ENCODE peak calls at places on chromosomes 12 and 14, in six cellular contexts. T is cardiac muscle cell; G is IMR-90; I is aorta; F is body of pancreas; N is CD4-positive, CD25-positive, alpha-beta regulatory T cell. H is an unnamed sample. For H3K36me3 and H3K9me3, the result is how much of the 10 kb centered on the place peaks cover.

GRCh38 chr14:55580401-55581010 is 499 bp downstream of the KTN1 start:
- DNase-seq in N (peak), T (peak), F (peak), G (no peak), I (peak), H (peak)

GRCh38 chr14:77458249-77458950 is 507 bp downstream of the AHSA1 start:
- DNase-seq in N (peak), G (peak), T (peak), F (peak), I (no peak), H (peak)

GRCh38 chr14:53260286-53260685 is 107.2 kb upstream of the DDHD1 start:
- DNase-seq in F (no peak), I (no peak), N (no peak), T (no peak), G (no peak), H (no peak)

GRCh38 chr12:111178194-111179081 is 190.5 kb downstream of the PHETA1 start:
- DNase-seq in T (peak), I (no peak), G (no peak), N (no peak), F (peak), H (peak)

GRCh38 chr12:67645571-67645970 is 3.0 kb upstream of the DYRK2 start:
- DNase-seq in F (no peak), I (no peak), G (peak), T (no peak), N (no peak), H (no peak)

GRCh38 chr12:40336573-40337199 is 111.9 kb downstream of the LRRK2 start:
- DNase-seq in N (no peak), I (no peak), T (peak), F (no peak), G (peak), H (no peak)

GRCh38 chr12:31897791-31898503 is 61.3 kb upstream of the RESF1 start:
- DNase-seq in N (no peak), G (no peak), I (peak), T (peak), F (peak), H (no peak)

GRCh38 chr14:38208825-38209562 is 1.3 kb downstream of the SSTR1 start:
- DNase-seq in T (peak), G (peak), F (peak), N (no peak), I (peak), H (peak)

GRCh38 chr12:24864796-24865125 is 84.1 kb downstream of the BCAT1 start:
- DNase-seq in G (peak), N (no peak), I (no peak), T (no peak), F (no peak), H (no peak)

GRCh38 chr12:105406497-105406896 is 76.0 kb downstream of the C12orf75 start:
- DNase-seq in F (no peak), I (no peak), G (no peak), T (no peak), N (no peak), H (no peak)

GRCh38 chr12:49524660-49525324 is 14.0 kb upstream of the KCNH3 start:
- DNase-seq in I (no peak), F (peak), G (no peak), N (no peak), T (no peak), H (peak)

GRCh38 chr12:128682542-128683315 is 141.0 kb downstream of the SLC15A4 start:
- DNase-seq in F (no peak), G (no peak), T (no peak), N (no peak), I (no peak), H (no peak)

GRCh38 chr12:112450725-112451124 is 32.0 kb downstream of the PTPN11 start:
- DNase-seq in G (no peak), N (no peak), T (no peak), F (no peak), I (no peak), H (no peak)

GRCh38 chr12:49552014-49552413 is 13.2 kb downstream of the KCNH3 start:
- DNase-seq in I (no peak), F (peak), T (no peak), N (no peak), G (no peak), H (peak)

GRCh38 chr14:93941293-93941910 is 14.3 kb downstream of the FAM181A start:
- DNase-seq in G (peak), I (peak), F (peak), T (no peak), N (no peak), H (peak)

GRCh38 chr12:109087250-109087649 is 6.0 kb downstream of the ALKBH2 start:
- DNase-seq in I (no peak), F (peak), T (no peak), G (no peak), N (no peak), H (no peak)

GRCh38 chr14:99733221-99733550 is 49.1 kb downstream of the CYP46A1 start:
- DNase-seq in G (no peak), N (no peak), I (no peak), F (no peak), T (no peak), H (no peak)

GRCh38 chr14:53539489-53540126 is 386.5 kb upstream of the DDHD1 start:
- DNase-seq in T (peak), F (peak), I (peak), N (peak), G (peak), H (peak)

GRCh38 chr12:115632323-115632722 is 645.2 kb downstream of the MED13L start:
- DNase-seq in T (no peak), G (peak), N (no peak), I (no peak), F (no peak), H (no peak)

GRCh38 chr12:78571953-78572352 is 292.6 kb upstream of the SYT1 start:
- DNase-seq in G (no peak), N (no peak), I (no peak), F (no peak), T (no peak), H (no peak)

GRCh38 chr12:103757248-103757647 is 83.8 kb downstream of the NT5DC3 start:
- DNase-seq in T (no peak), F (no peak), I (no peak), N (no peak), G (no peak), H (no peak)

GRCh38 chr12:52236386-52237050 is 3.5 kb downstream of the KRT7 start:
- DNase-seq in T (no peak), G (no peak), I (no peak), F (no peak), N (no peak), H (no peak)

GRCh38 chr12:52233462-52234141 is 559 bp downstream of the KRT7 start:
- DNase-seq in T (no peak), F (no peak), I (no peak), G (no peak), N (no peak), H (no peak)

GRCh38 chr12:52235822-52236291 is 2.8 kb downstream of the KRT7 start:
- DNase-seq in G (no peak), T (no peak), N (no peak), F (peak), I (no peak), H (no peak)

GRCh38 chr12:52234226-52234810 is 1.3 kb downstream of the KRT7 start:
- DNase-seq in G (no peak), I (no peak), N (no peak), F (no peak), T (no peak), H (no peak)

DNA sequence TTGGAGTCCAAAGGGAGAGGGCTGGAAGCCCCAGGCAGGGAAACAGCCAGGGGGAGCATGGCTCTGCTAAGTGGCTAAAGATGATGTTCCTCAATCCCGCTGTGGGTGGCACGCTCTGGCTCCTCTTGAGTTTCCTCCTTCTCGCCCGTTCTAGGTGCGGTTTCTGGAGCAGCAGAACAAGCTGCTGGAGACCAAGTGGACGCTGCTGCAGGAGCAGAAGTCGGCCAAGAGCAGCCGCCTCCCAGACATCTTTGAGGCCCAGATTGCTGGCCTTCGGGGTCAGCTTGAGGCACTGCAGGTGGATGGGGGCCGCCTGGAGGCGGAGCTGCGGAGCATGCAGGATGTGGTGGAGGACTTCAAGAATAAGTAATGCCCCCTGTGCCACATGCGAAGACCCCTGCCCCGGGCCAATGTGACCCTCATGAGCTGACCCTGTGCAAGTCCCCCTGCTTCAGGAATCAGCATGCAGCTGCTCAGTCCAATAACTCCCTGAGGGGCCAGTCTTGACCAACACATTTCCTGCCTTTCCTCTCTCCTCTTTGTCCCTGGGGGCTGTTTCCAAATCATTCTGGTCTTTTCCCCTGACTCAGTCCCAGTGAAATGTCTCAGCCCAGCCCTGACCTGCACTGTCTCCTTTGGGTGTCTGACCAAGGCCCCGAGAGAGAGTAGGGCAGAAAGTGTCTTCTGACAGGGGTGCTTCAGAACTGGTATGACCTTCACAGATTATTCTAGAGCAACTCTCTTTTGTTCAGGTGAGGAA is 2.1 kb downstream of the KRT7 start:
- DNase-seq in F (no peak), N (no peak), T (no peak), I (no peak), G (no peak), H (no peak)
- H3K4me3 ChIP-seq in F (no peak), N (no peak), T (no peak), I (no peak), G (no peak), H (no peak)

GRCh38 chr14:104358528-104359300 is 220.3 kb downstream of the KIF26A start:
- DNase-seq in T (no peak), N (no peak), I (peak), F (no peak), G (no peak), H (no peak)
- H3K36me3 ChIP-seq in T (under half), N (under half), I (under half), F (under half), G (under half), H (under half)

GRCh38 chr14:84202486-84202885 is 1327.5 kb upstream of the FLRT2 start:
- DNase-seq in F (no peak), I (no peak), G (no peak), T (peak), N (no peak), H (no peak)

GRCh38 chr14:84197704-84198103 is 1332.2 kb upstream of the FLRT2 start:
- DNase-seq in I (no peak), T (no peak), G (no peak), F (no peak), N (no peak), H (no peak)
- H3K9me3 ChIP-seq in I (under half), T (under half), G (under half), F (under half), N (under half), H (under half)

GRCh38 chr12:4242595-4242994 is 31.0 kb upstream of the CCND2 start:
- DNase-seq in T (peak), G (no peak), N (no peak), I (no peak), F (no peak), H (no peak)

GRCh38 chr12:4243098-4243795 is 30.3 kb upstream of the CCND2 start:
- DNase-seq in T (no peak), I (no peak), F (no peak), G (no peak), N (no peak), H (no peak)

GRCh38 chr12:4244868-4245267 is 28.7 kb upstream of the CCND2 start:
- DNase-seq in G (no peak), N (no peak), T (no peak), I (no peak), F (no peak), H (no peak)

GRCh38 chr12:4245446-4245845 is 28.1 kb upstream of the CCND2 start:
- DNase-seq in F (no peak), I (no peak), T (no peak), N (no peak), G (no peak), H (no peak)

DNA sequence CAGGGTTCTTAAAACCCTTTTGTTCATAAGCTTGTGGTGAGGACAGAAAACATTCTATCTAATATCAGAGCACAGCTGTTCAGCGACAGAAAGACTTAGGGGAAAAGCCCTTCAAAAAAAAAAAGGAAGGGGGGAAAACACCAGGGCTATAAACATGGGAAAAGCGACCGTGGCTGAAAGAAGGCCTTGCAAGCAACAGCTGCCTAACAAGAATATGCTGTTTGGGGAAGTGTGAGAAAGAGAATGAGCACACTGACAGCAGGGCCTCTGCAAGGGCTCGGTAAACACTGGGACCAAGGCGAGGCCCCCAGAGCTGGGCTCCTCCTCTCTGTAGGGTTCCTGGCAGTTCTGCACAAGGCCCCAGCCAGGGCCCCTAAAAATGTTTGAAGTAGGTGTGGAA is 27.4 kb upstream of the CCND2 start:
- DNase-seq in F (no peak), G (no peak), N (no peak), T (no peak), I (no peak), H (no peak)
- H3K4me3 ChIP-seq in F (no peak), G (no peak), N (no peak), T (no peak), I (no peak), H (no peak)

GRCh38 chr14:91318911-91319310 is 74.4 kb upstream of the GPR68 start:
- DNase-seq in T (no peak), I (no peak), F (no peak), N (no peak), G (no peak), H (no peak)
- H3K36me3 ChIP-seq in T (under half), I (under half), F (under half), N (half or more), G (under half), H (under half)

DNA sequence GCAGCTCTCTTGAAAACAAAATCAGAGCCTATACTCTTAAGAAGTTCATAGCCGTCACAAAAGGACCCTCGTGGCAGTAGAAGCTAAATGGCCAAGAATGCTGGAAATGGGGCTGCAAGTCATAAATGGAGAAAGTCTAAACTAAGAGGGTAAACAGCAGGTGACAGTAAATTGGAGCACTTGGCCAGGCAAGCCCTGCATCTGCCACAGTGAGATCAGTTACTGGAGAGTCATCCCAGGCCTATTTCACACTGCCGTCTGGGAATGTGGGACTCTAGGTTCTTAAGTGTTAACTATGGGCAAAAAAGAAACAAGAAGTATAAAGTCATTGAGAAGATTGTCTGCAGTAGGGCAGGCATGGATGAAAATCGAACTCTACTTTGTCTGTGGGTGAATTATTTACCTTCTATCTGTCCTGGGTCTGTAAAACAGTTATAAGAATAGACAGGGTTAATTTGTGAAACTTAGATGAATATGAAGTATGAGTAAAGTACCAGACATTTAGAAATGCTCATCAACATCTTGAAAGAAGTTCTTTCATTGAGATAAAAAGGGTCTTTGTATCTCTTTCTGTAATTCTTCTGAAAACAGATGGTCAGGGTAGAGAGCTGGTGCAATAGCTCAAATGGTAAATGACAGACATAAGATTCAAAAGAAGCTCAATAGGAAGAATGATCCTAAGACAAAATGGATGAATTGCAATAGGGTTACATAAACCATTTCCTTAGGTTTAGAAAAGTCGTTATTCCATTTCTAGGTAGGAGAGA is 792.5 kb downstream of the DIO2 start:
- DNase-seq in N (no peak), I (no peak), F (no peak), T (no peak), G (no peak), H (no peak)
- H3K9me3 ChIP-seq in N (under half), I (under half), F (under half), T (under half), G (under half), H (under half)

DNA sequence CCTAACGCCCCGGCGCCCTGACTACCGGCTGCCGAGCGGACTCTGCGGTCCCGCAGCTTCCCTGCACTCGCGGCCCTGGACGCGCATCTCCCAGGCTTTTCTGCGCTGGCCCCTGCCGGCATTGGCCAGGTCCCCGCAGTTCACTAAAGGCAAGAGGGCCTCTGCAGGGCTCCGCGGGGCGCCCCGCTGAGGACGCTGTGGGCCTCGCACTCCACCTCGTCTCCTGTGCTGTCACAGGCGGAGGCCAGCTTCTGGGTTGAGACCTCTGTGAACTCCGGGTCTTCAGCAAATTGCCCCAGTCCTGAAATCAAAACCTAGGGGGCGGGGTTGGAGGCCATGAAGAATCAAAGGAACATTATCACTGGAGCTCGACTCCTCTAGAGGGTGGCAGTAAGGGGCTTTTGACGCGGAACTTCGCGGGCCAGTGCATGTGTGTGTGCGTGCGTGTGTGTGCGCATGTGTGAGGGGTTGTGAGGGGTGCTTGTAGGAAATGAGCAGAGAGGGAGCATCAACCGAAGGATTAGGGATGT is 68.5 kb upstream of the CAPRIN2 start:
- DNase-seq in T (peak), N (peak), G (no peak), I (peak), F (peak), H (no peak)
- H3K4me3 ChIP-seq in T (no peak), N (peak), G (no peak), I (no peak), F (no peak), H (no peak)

DNA sequence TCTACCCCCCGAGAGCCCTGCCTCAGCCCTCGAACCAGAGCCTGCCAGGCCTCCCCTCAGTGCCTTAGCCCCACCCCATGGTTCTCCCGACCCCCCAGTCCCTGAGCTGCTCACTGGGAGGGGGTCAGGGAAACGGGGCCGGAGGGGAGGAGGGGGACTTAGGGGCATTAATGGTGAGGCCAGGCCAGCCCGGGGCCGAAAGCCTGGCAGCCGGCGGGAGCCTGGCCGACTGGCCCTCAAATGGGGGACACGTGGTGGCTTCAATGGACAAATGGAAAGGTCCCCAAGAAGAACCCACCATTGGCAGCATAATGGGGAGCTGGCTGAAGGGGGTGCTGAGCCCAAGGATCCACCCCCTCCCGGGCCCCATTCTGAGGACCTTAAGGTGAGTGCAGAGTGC is 5.6 kb downstream of the MBD6 start:
- DNase-seq in F (no peak), N (no peak), G (no peak), I (no peak), T (no peak), H (no peak)
- H3K36me3 ChIP-seq in F (under half), N (half or more), G (half or more), I (under half), T (half or more), H (half or more)

GRCh38 chr14:22026527-22026926 is 352.9 kb upstream of the OR4E1 start:
- DNase-seq in G (no peak), I (no peak), F (no peak), T (no peak), N (peak), H (no peak)

GRCh38 chr14:22025884-22026283 is 352.3 kb upstream of the OR4E1 start:
- DNase-seq in T (no peak), G (no peak), F (no peak), N (no peak), I (no peak), H (no peak)

DNA sequence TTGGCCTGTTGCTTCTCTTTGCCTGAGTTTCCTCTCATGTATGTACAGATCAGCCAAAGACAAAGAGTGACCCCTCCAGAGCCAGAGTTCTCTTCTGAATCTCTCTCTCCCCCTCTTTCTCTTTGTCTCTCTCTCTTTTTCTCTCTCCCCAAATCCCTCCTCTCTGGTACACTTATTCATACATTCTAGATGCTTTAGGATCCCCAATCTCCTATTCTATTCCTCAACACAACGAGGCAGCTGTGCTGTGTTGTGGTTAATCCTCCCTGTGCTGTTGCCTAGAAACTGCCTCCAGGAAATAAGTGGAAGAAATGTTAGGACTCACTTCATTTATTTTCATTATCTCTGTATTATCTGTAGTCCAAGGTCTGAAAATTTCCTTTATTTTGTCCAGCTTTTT is 350.5 kb upstream of the OR4E1 start:
- DNase-seq in I (no peak), N (no peak), F (no peak), G (no peak), T (no peak), H (no peak)
- H3K9me3 ChIP-seq in I (under half), N (under half), F (under half), G (under half), T (under half), H (under half)

GRCh38 chr14:65239143-65239672 is 136.9 kb upstream of the MAX start:
- DNase-seq in T (peak), N (no peak), G (peak), F (peak), I (no peak), H (no peak)
- H3K4me3 ChIP-seq in T (no peak), N (no peak), G (no peak), F (no peak), I (no peak), H (no peak)

H was measured in MG63.